ENCODE peak calls at places on chromosomes 11 and 22, in nine cellular contexts. G is CD8-positive, alpha-beta memory T cell; K is sigmoid colon; Q is endodermal cell; I is aorta; M is uterus; V is pancreas; R is OCI-LY7; E is adrenal gland. C is an unnamed sample. For H3K4me1, the result is how much of the 10 kb centered on the place peaks cover.

GRCh38 chr11:13667245-13667644 is 1.2 kb upstream of the FAR1 start:
- DNase-seq in G (no peak), K (no peak), Q (no peak), I (no peak), M (no peak), V (no peak), R (peak), E (no peak), C (no peak)

GRCh38 chr22:47794851-47795250 is 1032.4 kb downstream of the TBC1D22A start:
- DNase-seq in G (no peak), K (no peak), Q (peak), I (no peak), M (no peak), V (no peak), R (no peak), E (no peak), C (no peak)

GRCh38 chr22:47221840-47222615 is 459.6 kb downstream of the TBC1D22A start:
- DNase-seq in G (no peak), K (peak), Q (no peak), I (no peak), M (no peak), V (no peak), R (no peak), E (no peak), C (no peak)

GRCh38 chr11:23730307-23730998 is 766.4 kb upstream of the LUZP2 start:
- DNase-seq in G (no peak), K (no peak), Q (no peak), I (no peak), M (no peak), V (no peak), R (no peak), E (no peak), C (no peak)

GRCh38 chr11:86558219-86558618 is 114.2 kb downstream of the ME3 start:
- DNase-seq in G (no peak), K (no peak), Q (no peak), I (no peak), M (no peak), V (no peak), R (no peak), E (peak), C (no peak)

GRCh38 chr11:126920833-126921232 is 79.7 kb downstream of the KIRREL3 start:
- DNase-seq in G (no peak), K (no peak), Q (no peak), I (no peak), M (no peak), V (no peak), R (no peak), E (no peak), C (no peak)

GRCh38 chr11:44658451-44658850 is 68.3 kb upstream of the TSPAN18 start:
- DNase-seq in G (no peak), K (no peak), Q (peak), I (no peak), M (no peak), V (no peak), R (no peak), E (peak), C (no peak)

GRCh38 chr22:39343259-39344045 is 6.3 kb upstream of the SYNGR1 start:
- DNase-seq in G (peak), K (no peak), Q (peak), I (peak), M (peak), V (peak), R (peak), E (peak), C (peak)

GRCh38 chr22:19851291-19852176 is 3.1 kb downstream of the GNB1L start:
- DNase-seq in G (no peak), K (no peak), Q (no peak), I (no peak), M (no peak), V (no peak), R (no peak), E (no peak), C (no peak)

GRCh38 chr22:33271390-33272161 is 213.4 kb upstream of the SYN3 start:
- DNase-seq in G (no peak), K (no peak), Q (no peak), I (peak), M (no peak), V (peak), R (peak), E (peak), C (peak)

GRCh38 chr11:120566176-120566575 is 54.6 kb downstream of the GRIK4 start:
- DNase-seq in G (no peak), K (no peak), Q (peak), I (no peak), M (no peak), V (no peak), R (no peak), E (no peak), C (no peak)

DNA sequence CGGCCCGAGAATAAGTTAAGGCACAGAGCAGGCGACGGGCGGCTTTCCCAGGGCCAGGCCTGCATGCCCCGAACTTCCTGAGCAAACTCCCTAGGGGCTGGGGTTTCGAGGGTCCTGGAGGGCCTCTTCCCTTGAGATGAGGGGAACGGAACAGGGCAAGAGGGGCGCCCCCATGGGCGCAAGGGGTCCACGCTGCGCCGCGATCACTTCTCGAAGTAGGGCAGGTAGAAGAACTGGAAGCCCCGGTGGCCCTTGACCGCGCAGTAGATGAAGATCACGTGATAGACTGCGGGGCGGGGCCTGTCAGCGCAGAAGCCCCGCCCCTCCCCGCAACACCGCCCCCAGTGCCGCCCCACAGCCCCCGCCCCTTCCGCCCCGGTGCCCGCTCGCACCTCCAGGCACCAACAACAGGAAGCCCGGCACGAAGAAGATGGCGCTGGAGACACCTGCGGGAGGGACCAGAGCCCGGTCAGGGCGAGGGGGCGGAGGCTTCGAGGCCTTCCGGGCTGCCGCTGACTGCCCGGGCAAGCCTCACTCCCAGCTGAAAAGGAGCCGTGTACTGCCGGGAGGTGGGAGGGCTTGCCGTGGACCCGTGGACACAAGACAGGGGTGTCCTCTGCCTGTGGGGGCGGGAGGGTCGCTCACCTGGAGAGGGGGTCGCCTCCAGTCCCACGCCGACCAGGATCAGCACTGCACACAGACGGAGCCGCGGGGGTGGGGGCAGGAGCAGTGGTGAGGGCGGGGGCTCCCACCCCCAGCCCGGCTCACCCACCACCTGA is 4.5 kb downstream of the TMEM134 start:
- DNase-seq in G (peak), K (peak), Q (peak), I (peak), M (peak), V (peak), R (peak), E (peak), C (peak)
- H3K4me1 ChIP-seq in G (under half), K (under half), Q (under half), I (under half), M (under half), V (under half), R (half or more), E (under half), C (under half)

GRCh38 chr11:116190206-116190605 is 582.6 kb downstream of the BUD13 start:
- DNase-seq in G (no peak), K (no peak), Q (no peak), I (no peak), M (no peak), V (no peak), R (no peak), E (no peak), C (no peak)

GRCh38 chr11:116192509-116193206 is 580.1 kb downstream of the BUD13 start:
- DNase-seq in G (no peak), K (no peak), Q (peak), I (no peak), M (no peak), V (no peak), R (no peak), E (no peak), C (no peak)

GRCh38 chr11:116194156-116194904 is 578.5 kb downstream of the BUD13 start:
- DNase-seq in G (no peak), K (no peak), Q (no peak), I (no peak), M (no peak), V (no peak), R (no peak), E (no peak), C (no peak)

GRCh38 chr11:116190861-116191260 is 581.9 kb downstream of the BUD13 start:
- DNase-seq in G (no peak), K (no peak), Q (no peak), I (no peak), M (no peak), V (no peak), R (no peak), E (no peak), C (no peak)

GRCh38 chr11:116193321-116194114 is 579.3 kb downstream of the BUD13 start:
- DNase-seq in G (no peak), K (peak), Q (peak), I (no peak), M (peak), V (peak), R (no peak), E (peak), C (peak)
- H3K4me3 ChIP-seq in G (no peak), K (peak), Q (peak), I (peak), M (peak), V (peak), R (no peak), E (no peak), C (peak)

GRCh38 chr11:63917685-63918523 is 940 bp upstream of the RCOR2 start:
- DNase-seq in G (peak), K (peak), Q (peak), I (peak), M (peak), V (peak), R (peak), E (peak), C (peak)

GRCh38 chr11:63916837-63917684 is at the start of gene RCOR2:
- DNase-seq in G (peak), K (peak), Q (peak), I (peak), M (peak), V (peak), R (peak), E (peak), C (peak)

GRCh38 chr11:63919267-63920125 is 2.5 kb upstream of the RCOR2 start:
- DNase-seq in G (no peak), K (no peak), Q (peak), I (no peak), M (no peak), V (peak), R (no peak), E (no peak), C (peak)

GRCh38 chr11:63920126-63920869 is 3.3 kb upstream of the RCOR2 start:
- DNase-seq in G (no peak), K (peak), Q (peak), I (peak), M (no peak), V (peak), R (no peak), E (peak), C (peak)

GRCh38 chr11:63918576-63919171 is 1.7 kb upstream of the RCOR2 start:
- DNase-seq in G (no peak), K (no peak), Q (peak), I (no peak), M (no peak), V (no peak), R (no peak), E (no peak), C (peak)
- H3K4me1 ChIP-seq in G (under half), K (half or more), Q (under half), I (under half), M (under half), V (under half), R (under half), E (under half), C (half or more)

DNA sequence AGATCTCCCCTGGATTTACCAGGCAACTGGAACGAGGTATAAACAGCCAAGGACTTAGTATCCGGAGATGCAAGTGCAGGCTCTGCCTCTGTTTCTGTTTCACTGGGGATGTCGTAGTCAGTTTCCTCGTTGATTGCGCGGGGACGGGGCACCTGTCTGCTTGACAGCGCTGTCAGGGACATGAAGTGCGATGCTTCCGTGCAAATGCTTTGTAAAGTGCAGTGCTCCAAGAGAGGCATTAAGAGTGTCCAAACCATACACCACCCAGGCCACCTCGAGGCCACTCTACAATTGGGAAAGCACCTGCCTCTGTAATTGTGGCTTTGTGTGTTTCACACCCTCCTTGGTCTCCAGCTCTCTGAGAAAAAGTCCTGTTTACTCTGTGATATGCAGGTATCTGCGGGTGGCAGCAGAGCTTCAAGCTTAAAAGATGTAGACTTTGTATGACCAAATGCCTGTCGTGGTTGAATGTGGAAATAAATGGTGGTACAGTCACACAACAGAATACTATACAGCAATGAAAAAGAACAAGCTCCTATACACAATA is 18.6 kb upstream of the CD5 start:
- DNase-seq in G (peak), K (no peak), Q (no peak), I (no peak), M (no peak), V (no peak), R (no peak), E (no peak), C (no peak)
- H3K4me3 ChIP-seq in G (peak), K (no peak), Q (no peak), I (no peak), M (no peak), V (no peak), R (no peak), E (no peak), C (no peak)